ENCODE peak calls at places on chromosomes 7 and 10, in five cellular contexts. R, K, I, M and O are unnamed samples.

GRCh38 chr7:1794888-1795542 is 124.9 kb downstream of the ELFN1 start:
- DNase-seq in R (peak), K (peak), I (no peak), M (no peak), O (no peak)

GRCh38 chr7:1842321-1843221 is 172.5 kb downstream of the ELFN1 start:
- DNase-seq in I (no peak), K (peak), M (no peak), R (no peak), O (no peak)

GRCh38 chr10:78427497-78428031 is 393.9 kb downstream of the RPS24 start:
- DNase-seq in R (no peak), I (no peak), K (no peak), M (no peak), O (no peak)

GRCh38 chr10:101014230-101014884 is 14.7 kb downstream of the LZTS2 start:
- DNase-seq in K (no peak), R (peak), M (peak), I (no peak), O (peak)

GRCh38 chr7:518630-519428 is 817 bp downstream of the PDGFA start:
- DNase-seq in K (no peak), R (peak), M (peak), I (no peak), O (peak)

GRCh38 chr7:32062150-32062549 is 8.1 kb downstream of the PDE1C start:
- DNase-seq in K (peak), I (peak), M (peak), R (peak), O (peak)

GRCh38 chr10:131891196-131891928 is 9.4 kb upstream of the PPP2R2D start:
- DNase-seq in I (no peak), M (peak), K (peak), R (peak), O (no peak)

GRCh38 chr7:75536940-75537538 is 44.9 kb downstream of the SPDYE5 start:
- DNase-seq in K (no peak), R (no peak), M (no peak), I (no peak), O (no peak)

GRCh38 chr7:116354171-116354545 is 143.8 kb downstream of the TES start:
- DNase-seq in M (no peak), R (no peak), K (no peak), I (no peak), O (no peak)

GRCh38 chr7:44282601-44283171 is 42.7 kb downstream of the CAMK2B start:
- DNase-seq in M (peak), R (no peak), K (no peak), I (no peak), O (no peak)

GRCh38 chr7:45920543-45921380 is at the start of gene IGFBP3:
- DNase-seq in R (no peak), M (peak), I (no peak), K (no peak), O (peak)

GRCh38 chr7:130909881-130910672 is 176.1 kb upstream of the KLF14 start:
- DNase-seq in I (no peak), K (no peak), R (peak), M (no peak), O (no peak)

GRCh38 chr10:114815751-114816150 is 5.8 kb upstream of the FHIP2A start:
- DNase-seq in M (no peak), K (no peak), I (no peak), R (no peak), O (no peak)

GRCh38 chr7:835491-836401 is 3.5 kb downstream of the SUN1 start:
- DNase-seq in M (no peak), I (no peak), R (no peak), K (no peak), O (no peak)

GRCh38 chr7:34083440-34083839 is 178.1 kb downstream of the BMPER start:
- DNase-seq in K (no peak), M (no peak), I (no peak), R (no peak), O (no peak)

GRCh38 chr7:24821045-24821853 is 64.0 kb upstream of the GSDME start:
- DNase-seq in K (peak), I (peak), M (no peak), R (peak), O (no peak)

GRCh38 chr10:133096616-133097269 is 9.0 kb downstream of the ADGRA1 start:
- DNase-seq in K (no peak), R (no peak), M (no peak), I (no peak), O (no peak)

GRCh38 chr10:88082391-88082790 is 219.0 kb downstream of the PTEN start:
- DNase-seq in M (no peak), R (no peak), I (no peak), K (no peak), O (no peak)

GRCh38 chr10:58820862-58821559 is 308.3 kb downstream of the BICC1 start:
- DNase-seq in R (no peak), M (no peak), I (no peak), K (no peak), O (no peak)

GRCh38 chr7:158442260-158442659 is 145.4 kb downstream of the PTPRN2 start:
- DNase-seq in I (peak), R (no peak), K (peak), M (no peak), O (no peak)

GRCh38 chr7:39838326-39838725 is 111.7 kb upstream of the CDK13 start:
- DNase-seq in K (no peak), R (no peak), I (peak), M (no peak), O (no peak)

GRCh38 chr7:7944619-7945282 is 23.8 kb upstream of the GLCCI1 start:
- DNase-seq in M (no peak), K (no peak), R (no peak), I (no peak), O (no peak)

GRCh38 chr7:158903897-158904541 is 47.7 kb downstream of the DYNC2I1 start:
- DNase-seq in I (no peak), R (no peak), M (no peak), K (no peak), O (no peak)

GRCh38 chr7:36310897-36311296 is 78.8 kb upstream of the ANLN start:
- DNase-seq in R (no peak), M (peak), K (no peak), I (no peak), O (no peak)

GRCh38 chr10:47027812-47028260 is 116.6 kb downstream of the PTPN20 start:
- DNase-seq in I (no peak), M (peak), R (no peak), K (no peak), O (no peak)

GRCh38 chr10:30683496-30683895 is 53.9 kb upstream of the LYZL2 start:
- DNase-seq in I (no peak), M (no peak), K (no peak), R (no peak), O (no peak)

GRCh38 chr7:30159698-30160143 is 24.9 kb downstream of the MTURN start:
- DNase-seq in K (peak), I (no peak), M (no peak), R (peak), O (no peak)

GRCh38 chr10:15813415-15813814 is 46.9 kb downstream of the MINDY3 start:
- DNase-seq in M (no peak), I (no peak), K (no peak), R (no peak), O (no peak)

GRCh38 chr7:8991159-8991558 is 557.8 kb downstream of the NXPH1 start:
- DNase-seq in K (no peak), I (no peak), R (no peak), M (no peak), O (no peak)

GRCh38 chr10:78002541-78003284 is 26.6 kb downstream of the POLR3A start:
- DNase-seq in R (no peak), K (no peak), M (no peak), I (no peak), O (no peak)

GRCh38 chr7:12111461-12112405 is 99.4 kb upstream of the TMEM106B start:
- DNase-seq in R (no peak), I (no peak), K (no peak), M (peak), O (no peak)

GRCh38 chr10:22651276-22651980 is 63.0 kb downstream of the PIP4K2A start:
- DNase-seq in R (no peak), M (no peak), K (no peak), I (no peak), O (no peak)

GRCh38 chr10:86325158-86325557 is 41.4 kb downstream of the GRID1 start:
- DNase-seq in K (no peak), R (no peak), I (no peak), M (no peak), O (no peak)

GRCh38 chr10:119395287-119396007 is 147.1 kb downstream of the RGS10 start:
- DNase-seq in M (no peak), R (no peak), I (no peak), K (no peak), O (no peak)

GRCh38 chr7:3089493-3089892 is 45.8 kb upstream of the CARD11 start:
- DNase-seq in K (peak), R (peak), I (no peak), M (peak), O (peak)
- TF ChIP-seq JUND in K (no peak), R (no peak), I (no peak), M (no peak), O (no peak)

GRCh38 chr7:138924551-138925225 is 56.5 kb downstream of the KIAA1549 start:
- DNase-seq in I (no peak), M (no peak), K (no peak), R (no peak), O (no peak)
- TF ChIP-seq JUND in I (no peak), M (no peak), K (no peak), R (no peak), O (no peak)

GRCh38 chr10:43737003-43737402 is 88.3 kb upstream of the ZNF32 start:
- DNase-seq in R (no peak), M (no peak), K (no peak), I (no peak), O (no peak)

GRCh38 chr10:43735907-43736306 is 87.2 kb upstream of the ZNF32 start:
- DNase-seq in I (no peak), R (no peak), K (no peak), M (no peak), O (no peak)

GRCh38 chr10:43739171-43739570 is 90.5 kb upstream of the ZNF32 start:
- DNase-seq in M (no peak), K (no peak), I (no peak), R (no peak), O (no peak)

GRCh38 chr10:43731486-43731885 is 82.8 kb upstream of the ZNF32 start:
- DNase-seq in K (no peak), R (no peak), M (no peak), I (no peak), O (no peak)

DNA sequence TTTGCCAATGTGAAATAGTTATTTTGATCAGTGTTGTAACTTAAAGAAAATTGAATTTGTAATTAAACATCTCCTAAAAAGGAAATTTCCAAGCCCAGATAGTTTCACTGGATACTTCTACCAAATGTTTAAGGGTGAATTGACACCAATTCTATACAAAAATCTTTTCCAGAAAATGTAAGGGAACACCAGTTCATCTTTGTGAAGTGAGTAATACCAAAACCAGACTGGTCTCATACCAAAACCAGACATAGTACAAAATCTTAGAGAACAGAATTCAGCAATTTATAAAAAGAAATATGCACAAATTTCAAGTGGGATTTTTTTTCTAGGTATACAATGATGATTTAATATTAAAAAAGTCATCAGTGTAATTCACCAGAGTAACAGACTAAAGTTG is 86.0 kb upstream of the ZNF32 start:
- DNase-seq in M (no peak), R (no peak), I (no peak), K (no peak), O (no peak)
- TF ChIP-seq JUND in M (no peak), R (no peak), I (no peak), K (no peak), O (no peak)

GRCh38 chr10:6140141-6140841 is 51.5 kb downstream of the RBM17 start:
- DNase-seq in R (no peak), I (no peak), K (no peak), M (no peak), O (no peak)
- TF ChIP-seq JUND in R (no peak), I (no peak), K (no peak), M (no peak), O (no peak)

GRCh38 chr7:3892686-3893085 is 591.6 kb downstream of the SDK1 start:
- DNase-seq in M (no peak), R (no peak), I (no peak), K (no peak), O (no peak)

GRCh38 chr7:3884543-3884942 is 583.5 kb downstream of the SDK1 start:
- DNase-seq in I (no peak), M (no peak), K (no peak), R (no peak), O (no peak)

GRCh38 chr7:3887071-3887691 is 586.1 kb downstream of the SDK1 start:
- DNase-seq in M (no peak), K (no peak), I (no peak), R (no peak), O (no peak)

GRCh38 chr7:3892167-3892566 is 591.1 kb downstream of the SDK1 start:
- DNase-seq in R (no peak), K (no peak), M (no peak), I (no peak), O (no peak)

GRCh38 chr7:3888096-3888495 is 587.0 kb downstream of the SDK1 start:
- DNase-seq in I (no peak), K (no peak), R (no peak), M (no peak), O (no peak)
- TF ChIP-seq JUND in I (no peak), K (no peak), R (no peak), M (no peak), O (no peak)

GRCh38 chr7:28231181-28231580 is 50.6 kb upstream of the JAZF1 start:
- DNase-seq in R (no peak), K (no peak), M (no peak), I (no peak), O (no peak)

GRCh38 chr7:28237368-28237767 is 56.8 kb upstream of the JAZF1 start:
- DNase-seq in K (no peak), I (no peak), M (no peak), R (no peak), O (no peak)

GRCh38 chr7:28240466-28240865 is 59.9 kb upstream of the JAZF1 start:
- DNase-seq in I (no peak), R (no peak), M (no peak), K (no peak), O (no peak)

GRCh38 chr7:28239823-28240204 is 59.2 kb upstream of the JAZF1 start:
- DNase-seq in M (no peak), R (no peak), I (no peak), K (no peak), O (no peak)

GRCh38 chr7:28236560-28236959 is 56.0 kb upstream of the JAZF1 start:
- DNase-seq in R (no peak), I (no peak), M (no peak), K (no peak), O (no peak)
- TF ChIP-seq JUND in R (no peak), I (no peak), M (no peak), K (no peak), O (no peak)

GRCh38 chr7:74138945-74139843 is 35.0 kb upstream of the EIF4H start:
- DNase-seq in K (no peak), I (no peak), R (no peak), M (peak), O (no peak)
- TF ChIP-seq JUND in K (no peak), I (no peak), R (no peak), M (no peak), O (no peak)

DNA sequence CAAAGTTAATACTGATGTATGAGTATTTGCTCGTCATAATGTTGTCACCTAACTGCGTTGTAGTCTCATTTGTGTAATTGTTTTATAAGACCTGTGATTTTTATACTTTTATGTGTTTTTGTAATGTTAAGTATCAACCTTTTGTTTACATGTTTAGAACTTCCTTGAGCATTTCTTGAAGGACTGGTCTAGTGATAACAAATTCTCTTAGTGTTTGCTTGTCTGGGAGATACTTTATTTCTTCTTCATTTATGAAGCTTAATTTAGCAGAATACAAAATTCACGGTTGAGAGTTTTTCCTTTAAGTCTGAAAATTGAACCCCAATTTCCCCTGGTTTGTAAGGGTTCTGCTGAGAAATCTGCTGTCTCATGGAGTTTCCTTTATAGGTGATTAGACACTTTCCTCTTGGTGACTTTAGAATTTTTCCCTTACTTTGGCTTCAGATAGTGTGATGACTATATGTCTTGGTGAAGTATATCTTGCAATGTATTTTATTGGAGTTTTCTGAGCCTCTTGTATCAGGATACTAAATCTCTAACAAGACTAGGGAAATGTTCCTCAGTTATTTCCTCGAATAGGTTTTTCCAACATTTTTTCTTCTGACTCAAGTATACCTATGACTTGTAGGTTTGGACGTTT is 154.9 kb downstream of the WDR11 start:
- DNase-seq in K (no peak), I (no peak), R (no peak), M (no peak), O (no peak)
- TF ChIP-seq JUND in K (no peak), I (no peak), R (no peak), M (no peak), O (no peak)

GRCh38 chr7:117675519-117676137 is 195.8 kb downstream of the CFTR start:
- DNase-seq in M (no peak), R (no peak), I (no peak), K (no peak), O (no peak)
- TF ChIP-seq JUND in M (no peak), R (no peak), I (no peak), K (no peak), O (no peak)

GRCh38 chr10:117899181-117899683 is 147.5 kb downstream of the RAB11FIP2 start:
- DNase-seq in K (no peak), I (no peak), R (no peak), M (no peak), O (no peak)
- TF ChIP-seq JUND in K (no peak), I (no peak), R (no peak), M (no peak), O (no peak)